ENCODE peak calls at places on chromosomes 11 and 22, in seven cellular contexts. M is fibroblast of lung, P is right lobe of liver, J is neural crest cell, Y is A549, G is fibroblast of the aortic adventitia, H is AG04449. O is an unnamed sample.

GRCh38 chr11:12224537-12224893 is 114.1 kb downstream of the MICAL2 start:
- DNase-seq in M (peak), P (peak), J (no peak), Y (no peak), G (peak), H (no peak), O (peak)

GRCh38 chr22:48366056-48366455 is 1461.6 kb downstream of the BRD1 start:
- DNase-seq in M (no peak), P (no peak), J (no peak), Y (no peak), G (no peak), H (no peak), O (no peak)

GRCh38 chr22:39556970-39557811 is 13.4 kb upstream of the CACNA1I start:
- DNase-seq in M (peak), P (no peak), J (no peak), Y (peak), G (no peak), H (no peak), O (no peak)

GRCh38 chr22:24994070-24994763 is 41.7 kb downstream of the KIAA1671 start:
- DNase-seq in M (no peak), P (peak), J (no peak), Y (peak), G (peak), H (no peak), O (no peak)

GRCh38 chr11:15671216-15671615 is 556.5 kb downstream of the INSC start:
- DNase-seq in M (no peak), P (no peak), J (no peak), Y (no peak), G (no peak), H (no peak), O (no peak)

GRCh38 chr11:35412285-35412684 is 7.1 kb downstream of the SLC1A2 start:
- DNase-seq in M (no peak), P (no peak), J (no peak), Y (peak), G (peak), H (no peak), O (no peak)

GRCh38 chr11:95877288-95877687 is 46.6 kb downstream of the MTMR2 start:
- DNase-seq in M (peak), P (no peak), J (no peak), Y (no peak), G (peak), H (peak), O (no peak)

GRCh38 chr11:11279956-11280689 is 72.9 kb downstream of the CSNK2A3 start:
- DNase-seq in M (peak), P (no peak), J (no peak), Y (no peak), G (no peak), H (no peak), O (no peak)

GRCh38 chr11:65903068-65903481 is 2.9 kb upstream of the FOSL1 start:
- DNase-seq in M (peak), P (no peak), J (no peak), Y (peak), G (peak), H (no peak), O (no peak)

GRCh38 chr22:36461665-36462474 is 19.6 kb downstream of the TXN2 start:
- DNase-seq in M (peak), P (no peak), J (no peak), Y (peak), G (peak), H (peak), O (no peak)

GRCh38 chr22:19277785-19278184 is 13.7 kb downstream of the CLTCL1 start:
- DNase-seq in M (no peak), P (no peak), J (no peak), Y (no peak), G (no peak), H (no peak), O (no peak)

GRCh38 chr11:122258446-122258994 is 142.5 kb upstream of the BLID start:
- DNase-seq in M (no peak), P (no peak), J (no peak), Y (no peak), G (no peak), H (no peak), O (no peak)

GRCh38 chr11:114262681-114263509 is 33.3 kb upstream of the NNMT start:
- DNase-seq in M (peak), P (no peak), J (peak), Y (peak), G (peak), H (no peak), O (no peak)

GRCh38 chr22:17007852-17008731 is at the start of gene GAB4:
- DNase-seq in M (no peak), P (no peak), J (no peak), Y (no peak), G (no peak), H (no peak), O (no peak)

GRCh38 chr22:33747029-33747428 is 173.2 kb downstream of the LARGE1 start:
- DNase-seq in M (no peak), P (no peak), J (no peak), Y (no peak), G (no peak), H (no peak), O (no peak)

GRCh38 chr11:75078233-75078632 is 18.4 kb downstream of the OR2AT4 start:
- DNase-seq in M (no peak), P (no peak), J (no peak), Y (peak), G (no peak), H (no peak), O (no peak)

GRCh38 chr11:128745296-128746183 is 51.7 kb downstream of the FLI1 start:
- DNase-seq in M (peak), P (no peak), J (no peak), Y (no peak), G (peak), H (no peak), O (no peak)

GRCh38 chr11:105181100-105181499 is 41.5 kb upstream of the CARD18 start:
- DNase-seq in M (peak), P (no peak), J (no peak), Y (no peak), G (peak), H (no peak), O (no peak)

GRCh38 chr11:96229354-96229973 is 113.5 kb downstream of the MAML2 start:
- DNase-seq in M (no peak), P (no peak), J (no peak), Y (no peak), G (no peak), H (no peak), O (no peak)

GRCh38 chr11:134513585-134514120 is 101.6 kb upstream of the B3GAT1 start:
- DNase-seq in M (no peak), P (peak), J (no peak), Y (no peak), G (no peak), H (no peak), O (no peak)

GRCh38 chr22:25930710-25931353 is 188.8 kb downstream of the MYO18B start:
- DNase-seq in M (no peak), P (no peak), J (no peak), Y (no peak), G (no peak), H (no peak), O (no peak)

GRCh38 chr11:117771197-117771596 is 25.8 kb downstream of the DSCAML1 start:
- DNase-seq in M (no peak), P (no peak), J (no peak), Y (no peak), G (no peak), H (no peak), O (no peak)

GRCh38 chr22:24482586-24482985 is 12.5 kb upstream of the UPB1 start:
- DNase-seq in M (peak), P (no peak), J (no peak), Y (no peak), G (peak), H (no peak), O (no peak)

GRCh38 chr11:102320679-102321078 is 3.4 kb downstream of the BIRC3 start:
- DNase-seq in M (no peak), P (no peak), J (no peak), Y (no peak), G (no peak), H (no peak), O (no peak)

GRCh38 chr11:29334781-29335140 is 682.1 kb downstream of the KCNA4 start:
- DNase-seq in M (no peak), P (no peak), J (no peak), Y (no peak), G (peak), H (no peak), O (no peak)

GRCh38 chr11:29333993-29334780 is 682.6 kb downstream of the KCNA4 start:
- DNase-seq in M (peak), P (no peak), J (no peak), Y (peak), G (peak), H (no peak), O (no peak)

GRCh38 chr11:29326757-29327156 is 690.1 kb downstream of the KCNA4 start:
- DNase-seq in M (no peak), P (no peak), J (no peak), Y (no peak), G (no peak), H (no peak), O (no peak)

GRCh38 chr11:29324328-29324727 is 692.5 kb downstream of the KCNA4 start:
- DNase-seq in M (no peak), P (no peak), J (no peak), Y (no peak), G (peak), H (no peak), O (no peak)

GRCh38 chr11:29328961-29329441 is 687.8 kb downstream of the KCNA4 start:
- DNase-seq in M (peak), P (no peak), J (no peak), Y (peak), G (peak), H (no peak), O (no peak)
- TF ChIP-seq CTCF in M (peak), P (peak), J (peak), Y (peak), G (peak), H (peak), O (no peak)

DNA sequence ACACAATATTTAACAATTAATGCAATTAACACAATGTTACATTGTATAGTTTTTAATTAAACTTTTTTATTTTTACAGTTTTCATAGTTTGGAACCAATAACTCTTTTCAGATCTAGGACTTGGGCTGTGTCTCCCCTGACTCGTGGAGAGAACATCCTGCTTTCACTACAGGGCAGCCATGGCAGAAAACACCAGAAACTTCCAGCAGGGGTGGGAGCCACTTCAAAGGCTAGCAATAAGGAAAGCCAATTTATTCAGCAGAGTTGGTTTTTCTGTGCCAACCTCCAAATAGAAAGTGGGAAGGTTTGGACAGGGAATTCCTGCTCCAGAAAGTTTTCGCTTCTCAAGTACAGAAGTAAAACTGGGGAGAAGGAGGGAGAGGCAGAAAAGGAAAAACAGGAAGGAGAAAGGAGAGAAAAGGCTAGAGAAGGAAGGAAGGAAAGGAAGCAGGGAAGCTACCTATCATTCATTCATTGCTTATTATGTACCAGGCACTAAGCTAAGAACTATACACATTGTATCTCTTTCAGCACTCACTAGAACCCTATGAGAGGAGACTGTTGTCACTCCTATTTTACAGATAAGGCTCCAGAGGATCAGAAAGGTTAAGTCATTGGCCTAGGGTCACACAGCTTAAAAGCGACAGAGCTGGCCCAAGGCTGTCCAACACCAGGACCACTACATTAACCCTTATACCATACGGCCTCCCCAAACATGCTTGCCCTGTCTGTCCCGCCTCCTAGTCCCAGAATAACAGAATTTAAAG is 54.8 kb upstream of the CREB3L1 start:
- DNase-seq in M (no peak), P (no peak), J (no peak), Y (no peak), G (peak), H (no peak), O (no peak)
- TF ChIP-seq CTCF in M (peak), P (no peak), J (no peak), Y (no peak), G (peak), H (no peak), O (no peak)

DNA sequence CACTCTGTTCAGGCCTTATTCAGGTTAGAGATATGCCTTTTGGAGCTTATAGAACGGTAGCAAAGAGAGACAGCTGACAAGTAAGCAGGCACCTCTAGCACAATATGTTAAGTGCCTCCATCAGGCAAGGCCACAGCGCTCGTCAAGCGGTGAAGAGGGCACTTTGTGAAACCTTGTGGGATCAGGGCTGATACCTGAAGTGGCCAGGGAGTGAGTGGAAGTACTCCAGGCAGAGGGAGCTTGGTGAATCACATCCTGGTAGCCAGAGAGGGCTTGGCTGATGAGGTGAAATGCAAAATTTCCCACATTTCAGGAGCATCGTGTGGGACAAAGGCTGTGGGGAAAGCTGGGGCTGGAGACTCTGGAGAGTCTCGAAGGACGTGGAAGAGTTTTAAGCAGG is 87.4 kb downstream of the PKNOX2 start:
- DNase-seq in M (no peak), P (no peak), J (no peak), Y (no peak), G (no peak), H (no peak), O (no peak)
- TF ChIP-seq CTCF in M (no peak), P (no peak), J (no peak), Y (no peak), G (no peak), H (no peak), O (no peak)

GRCh38 chr11:85809881-85810280 is 1.1 kb downstream of the SYTL2 start:
- DNase-seq in M (no peak), P (no peak), J (peak), Y (peak), G (no peak), H (no peak), O (peak)
- TF ChIP-seq CTCF in M (peak), P (no peak), J (no peak), Y (peak), G (no peak), H (peak), O (no peak)

DNA sequence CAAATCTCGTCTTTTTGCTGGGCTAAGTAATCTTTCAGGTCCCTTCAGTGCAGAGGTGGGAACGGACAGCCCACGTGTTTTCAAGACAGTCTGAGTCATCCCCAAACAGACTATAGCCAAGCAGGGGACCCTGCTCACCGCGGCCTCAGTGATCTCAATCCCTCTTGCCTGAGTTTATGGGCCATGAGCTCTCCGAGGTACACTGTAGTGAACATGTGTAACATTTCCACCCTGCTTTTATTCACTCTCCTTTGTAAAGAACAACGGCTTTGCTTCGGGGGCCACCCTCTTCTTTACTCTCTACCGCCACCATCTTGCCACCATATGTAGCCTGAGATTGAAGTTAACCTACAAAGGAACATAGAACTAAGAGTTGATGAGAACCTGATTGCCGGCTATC is 11.5 kb upstream of the KCTD14 start:
- DNase-seq in M (no peak), P (no peak), J (no peak), Y (no peak), G (no peak), H (no peak), O (no peak)
- TF ChIP-seq CTCF in M (no peak), P (no peak), J (no peak), Y (no peak), G (no peak), H (no peak), O (no peak)

GRCh38 chr11:47498149-47498548 is 49.2 kb upstream of the RAPSN start:
- DNase-seq in M (no peak), P (no peak), J (no peak), Y (no peak), G (no peak), H (no peak), O (no peak)
- TF ChIP-seq CTCF in M (no peak), P (no peak), J (no peak), Y (no peak), G (no peak), H (no peak), O (no peak)

DNA sequence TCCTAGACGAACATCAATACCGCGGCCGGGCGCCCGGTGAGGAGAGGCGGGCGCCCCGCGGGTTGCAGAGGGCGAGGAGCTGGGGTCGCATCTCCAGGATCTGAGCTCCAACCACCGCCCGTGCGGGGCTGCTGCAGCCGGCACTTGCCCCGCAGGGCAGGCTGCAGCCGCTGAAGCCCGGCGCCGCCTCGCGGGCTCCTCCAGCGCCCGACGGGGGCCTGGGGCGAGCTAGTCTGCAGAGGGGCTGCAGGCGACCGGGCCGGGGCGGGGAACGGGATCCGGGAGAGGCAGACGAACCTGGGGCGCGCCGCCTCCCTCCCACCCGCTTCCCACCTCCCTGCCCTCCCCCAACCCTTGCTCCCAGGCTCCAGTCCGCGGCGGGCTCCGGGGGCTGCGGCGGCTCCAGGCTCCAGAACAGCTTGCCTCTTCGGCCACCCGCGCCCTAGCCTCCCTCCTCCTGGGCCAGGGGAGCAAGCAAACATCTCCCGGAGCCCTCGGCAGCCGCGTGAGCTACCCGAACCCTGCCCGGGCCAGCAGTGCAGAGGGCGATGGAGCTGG is 858 bp downstream of the TENM4 start:
- DNase-seq in M (no peak), P (peak), J (peak), Y (no peak), G (no peak), H (no peak), O (no peak)
- TF ChIP-seq CTCF in M (no peak), P (no peak), J (no peak), Y (no peak), G (no peak), H (no peak), O (no peak)

GRCh38 chr11:6319001-6319878 is 1.1 kb downstream of the CAVIN3 start:
- DNase-seq in M (peak), P (peak), J (peak), Y (peak), G (peak), H (peak), O (no peak)
- TF ChIP-seq CTCF in M (no peak), P (no peak), J (no peak), Y (no peak), G (no peak), H (no peak), O (no peak)

O was measured in natural killer cell.